ENCODE peak calls at places on chromosomes 3 and 15, in five cellular contexts. U is GM06990, M is cardiac fibroblast, D is aorta, I is colonic mucosa. R is an unnamed sample.

GRCh38 chr15:70269331-70269911 is 171.7 kb upstream of the TLE3 start:
- DNase-seq in U (no peak), M (no peak), D (peak), I (no peak), R (no peak)

GRCh38 chr3:15858547-15859506 is 61.0 kb upstream of the ANKRD28 start:
- DNase-seq in U (peak), M (peak), D (peak), I (peak), R (peak)

GRCh38 chr3:4740397-4741105 is 238.7 kb upstream of the BHLHE40 start:
- DNase-seq in U (no peak), M (peak), D (peak), I (no peak), R (no peak)

GRCh38 chr15:49987896-49988295 is 131.1 kb downstream of the ATP8B4 start:
- DNase-seq in U (no peak), M (no peak), D (no peak), I (no peak), R (no peak)

GRCh38 chr15:40043927-40044716 is 5.1 kb upstream of the SRP14 start:
- DNase-seq in U (no peak), M (no peak), D (no peak), I (no peak), R (no peak)

GRCh38 chr3:74479915-74480314 is 134.5 kb downstream of the CNTN3 start:
- DNase-seq in U (no peak), M (no peak), D (no peak), I (no peak), R (no peak)

GRCh38 chr3:190013943-190014924 is 106.5 kb downstream of the P3H2 start:
- DNase-seq in U (peak), M (no peak), D (no peak), I (no peak), R (no peak)

GRCh38 chr3:81968628-81969027 is 207.2 kb upstream of the GBE1 start:
- DNase-seq in U (no peak), M (no peak), D (no peak), I (no peak), R (no peak)

GRCh38 chr3:50333744-50334328 is 5.8 kb upstream of the TUSC2 start:
- DNase-seq in U (no peak), M (peak), D (no peak), I (no peak), R (no peak)
- H3K4me3 ChIP-seq in U (no peak), M (no peak), D (no peak), I (no peak), R (no peak)

GRCh38 chr3:45027406-45027805 is 1.3 kb downstream of the CLEC3B start:
- DNase-seq in U (no peak), M (no peak), D (no peak), I (no peak), R (no peak)

GRCh38 chr3:45026038-45026437 is at the start of gene CLEC3B:
- DNase-seq in U (no peak), M (peak), D (peak), I (peak), R (no peak)

GRCh38 chr3:45024601-45025262 is 1.4 kb upstream of the CLEC3B start:
- DNase-seq in U (no peak), M (no peak), D (no peak), I (no peak), R (no peak)

GRCh38 chr3:45029216-45029615 is 3.1 kb downstream of the CLEC3B start:
- DNase-seq in U (no peak), M (no peak), D (no peak), I (no peak), R (no peak)

DNA sequence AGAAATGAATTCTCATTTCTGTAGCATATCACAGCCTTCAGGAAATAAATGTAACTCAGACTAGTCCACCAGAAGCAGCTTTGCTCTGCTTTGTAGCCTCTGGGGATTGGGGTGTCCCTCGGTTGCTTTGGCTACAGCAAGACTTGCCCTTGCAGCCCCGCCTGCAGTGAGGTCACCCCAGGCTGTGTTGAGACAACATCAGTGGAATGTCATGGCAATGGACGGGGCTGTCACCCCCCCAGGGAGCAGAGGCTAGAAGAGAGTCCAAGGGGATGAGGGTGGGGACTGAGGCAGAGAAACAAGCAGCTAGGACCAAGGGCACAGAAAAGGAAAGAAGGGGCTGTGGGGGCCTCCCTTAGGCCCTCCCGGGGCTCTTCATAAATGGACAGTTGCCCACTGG is 854 bp downstream of the CLEC3B start:
- DNase-seq in U (no peak), M (peak), D (peak), I (peak), R (peak)
- H3K4me3 ChIP-seq in U (no peak), M (no peak), D (no peak), I (no peak), R (peak)

GRCh38 chr3:46989146-46989810 is 9.8 kb downstream of the NBEAL2 start:
- DNase-seq in U (no peak), M (no peak), D (peak), I (no peak), R (no peak)
- H3K4me3 ChIP-seq in U (no peak), M (no peak), D (no peak), I (no peak), R (no peak)

GRCh38 chr3:196179380-196180308 is 31.6 kb downstream of the ZDHHC19 start:
- DNase-seq in U (peak), M (peak), D (peak), I (no peak), R (peak)

GRCh38 chr3:196178993-196179379 is 32.2 kb downstream of the ZDHHC19 start:
- DNase-seq in U (no peak), M (no peak), D (no peak), I (no peak), R (no peak)

GRCh38 chr3:196181127-196181546 is 30.1 kb downstream of the ZDHHC19 start:
- DNase-seq in U (peak), M (no peak), D (no peak), I (no peak), R (no peak)

GRCh38 chr3:196177967-196178366 is 33.2 kb downstream of the ZDHHC19 start:
- DNase-seq in U (no peak), M (no peak), D (peak), I (peak), R (peak)

DNA sequence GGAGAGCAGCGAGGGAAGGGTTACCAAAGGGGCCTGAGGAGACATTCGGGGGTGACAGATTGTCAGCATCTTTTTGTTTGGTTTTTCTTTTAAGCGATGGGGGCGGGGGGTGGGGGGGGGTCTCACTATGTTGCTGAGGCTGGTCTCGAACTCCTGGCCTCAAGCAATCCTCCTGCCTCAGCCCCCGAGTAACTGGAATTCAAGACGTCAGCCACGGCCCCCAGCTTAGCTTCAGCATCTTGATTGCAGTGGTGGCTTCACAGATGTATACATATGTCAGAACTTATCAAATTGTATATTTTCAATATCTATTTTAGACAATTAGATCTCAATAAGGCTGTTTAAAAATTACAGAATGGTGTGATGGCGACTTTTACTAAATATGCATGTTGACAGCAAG is 30.9 kb downstream of the ZDHHC19 start:
- DNase-seq in U (no peak), M (no peak), D (peak), I (no peak), R (no peak)
- H3K4me3 ChIP-seq in U (peak), M (no peak), D (no peak), I (no peak), R (no peak)

GRCh38 chr15:45112143-45112591 is 1.8 kb downstream of the DUOX2 start:
- DNase-seq in U (no peak), M (no peak), D (no peak), I (no peak), R (no peak)
- H3K4me3 ChIP-seq in U (no peak), M (no peak), D (no peak), I (peak), R (peak)

GRCh38 chr3:49806838-49807237 is 3.8 kb downstream of the INKA1 start:
- DNase-seq in U (no peak), M (no peak), D (no peak), I (no peak), R (no peak)
- H3K4me3 ChIP-seq in U (no peak), M (no peak), D (no peak), I (no peak), R (no peak)

GRCh38 chr3:42712344-42712648 is 9.7 kb upstream of the HHATL start:
- DNase-seq in U (no peak), M (no peak), D (no peak), I (no peak), R (no peak)

GRCh38 chr3:42711491-42712343 is 9.1 kb upstream of the HHATL start:
- DNase-seq in U (no peak), M (no peak), D (no peak), I (no peak), R (no peak)

GRCh38 chr3:42712716-42713372 is 10.2 kb upstream of the HHATL start:
- DNase-seq in U (no peak), M (no peak), D (no peak), I (no peak), R (no peak)

GRCh38 chr3:42714151-42714852 is 11.7 kb upstream of the HHATL start:
- DNase-seq in U (no peak), M (no peak), D (no peak), I (no peak), R (no peak)

GRCh38 chr3:42713747-42714146 is 11.1 kb upstream of the HHATL start:
- DNase-seq in U (no peak), M (no peak), D (no peak), I (no peak), R (peak)
- H3K4me3 ChIP-seq in U (no peak), M (no peak), D (no peak), I (no peak), R (no peak)

GRCh38 chr3:11154953-11155325 is 646 bp downstream of the HRH1 start:
- DNase-seq in U (no peak), M (peak), D (no peak), I (no peak), R (no peak)

GRCh38 chr3:11155341-11156025 is 1.2 kb downstream of the HRH1 start:
- DNase-seq in U (no peak), M (peak), D (peak), I (peak), R (peak)

GRCh38 chr3:11157406-11157805 is 3.1 kb downstream of the HRH1 start:
- DNase-seq in U (no peak), M (no peak), D (no peak), I (no peak), R (no peak)

GRCh38 chr3:11156026-11156410 is 1.7 kb downstream of the HRH1 start:
- DNase-seq in U (no peak), M (no peak), D (no peak), I (no peak), R (no peak)

GRCh38 chr3:11154036-11154952 is at the start of gene HRH1:
- DNase-seq in U (no peak), M (peak), D (no peak), I (peak), R (peak)
- H3K4me3 ChIP-seq in U (no peak), M (peak), D (peak), I (peak), R (peak)

GRCh38 chr3:9012521-9012920 is 49.2 kb upstream of the RAD18 start:
- DNase-seq in U (no peak), M (no peak), D (no peak), I (no peak), R (no peak)
- H3K4me3 ChIP-seq in U (no peak), M (no peak), D (no peak), I (no peak), R (no peak)

R was measured in Peyer's patch.